ENCODE peak calls at places on chromosomes 6 and 20, in six cellular contexts. One of them, this sample, is unnamed.

GRCh38 chr6:46949662-46950280 is 28.0 kb upstream of the ADGRF5 start:
- DNase-seq in choroid plexus epithelial cell: no peak
- DNase-seq in testis: peak
- DNase-seq in heart left ventricle: peak
- DNase-seq in spleen: no peak
- DNase-seq in left lung: peak
- DNase-seq in this sample: no peak

GRCh38 chr6:35497571-35498406 is 910 bp upstream of the TEAD3 start:
- DNase-seq in testis: peak
- DNase-seq in choroid plexus epithelial cell: peak
- DNase-seq in heart left ventricle: peak
- DNase-seq in spleen: peak
- DNase-seq in left lung: peak
- DNase-seq in this sample: peak

GRCh38 chr6:692356-692851 is 535 bp downstream of the EXOC2 start:
- DNase-seq in choroid plexus epithelial cell: peak
- DNase-seq in heart left ventricle: peak
- DNase-seq in testis: peak
- DNase-seq in spleen: peak
- DNase-seq in left lung: peak
- DNase-seq in this sample: peak

GRCh38 chr6:156423075-156423474 is 354.1 kb upstream of the ARID1B start:
- DNase-seq in choroid plexus epithelial cell: peak
- DNase-seq in testis: no peak
- DNase-seq in spleen: no peak
- DNase-seq in left lung: no peak
- DNase-seq in heart left ventricle: no peak
- DNase-seq in this sample: no peak

GRCh38 chr6:154408906-154409500 is 52.4 kb upstream of the IPCEF1 start:
- DNase-seq in choroid plexus epithelial cell: peak
- DNase-seq in testis: no peak
- DNase-seq in heart left ventricle: no peak
- DNase-seq in spleen: no peak
- DNase-seq in left lung: no peak
- DNase-seq in this sample: no peak

GRCh38 chr20:62938105-62938888 is at the start of gene GID8:
- DNase-seq in heart left ventricle: peak
- DNase-seq in left lung: no peak
- DNase-seq in spleen: peak
- DNase-seq in choroid plexus epithelial cell: peak
- DNase-seq in testis: peak
- DNase-seq in this sample: peak

GRCh38 chr6:81767163-81768000 is 14.9 kb upstream of the TENT5A start:
- DNase-seq in choroid plexus epithelial cell: peak
- DNase-seq in heart left ventricle: no peak
- DNase-seq in left lung: no peak
- DNase-seq in spleen: no peak
- DNase-seq in testis: no peak
- DNase-seq in this sample: no peak

GRCh38 chr6:17705428-17705777 is 1.3 kb downstream of the NUP153 start:
- DNase-seq in choroid plexus epithelial cell: peak
- DNase-seq in heart left ventricle: peak
- DNase-seq in testis: no peak
- DNase-seq in spleen: no peak
- DNase-seq in left lung: peak
- DNase-seq in this sample: no peak

GRCh38 chr20:63051911-63052310 is 45.1 kb upstream of the BHLHE23 start:
- DNase-seq in left lung: no peak
- DNase-seq in choroid plexus epithelial cell: no peak
- DNase-seq in heart left ventricle: no peak
- DNase-seq in testis: no peak
- DNase-seq in spleen: peak
- DNase-seq in this sample: no peak

GRCh38 chr6:42404494-42404893 is 47.2 kb downstream of the TRERF1 start:
- DNase-seq in spleen: no peak
- DNase-seq in choroid plexus epithelial cell: peak
- DNase-seq in left lung: no peak
- DNase-seq in testis: no peak
- DNase-seq in heart left ventricle: peak
- DNase-seq in this sample: no peak

GRCh38 chr20:19816386-19816785 is 58.3 kb downstream of the RIN2 start:
- DNase-seq in spleen: no peak
- DNase-seq in choroid plexus epithelial cell: peak
- DNase-seq in heart left ventricle: no peak
- DNase-seq in left lung: no peak
- DNase-seq in testis: no peak
- DNase-seq in this sample: no peak

GRCh38 chr6:105839266-105839665 is 246.9 kb upstream of the PRDM1 start:
- DNase-seq in spleen: no peak
- DNase-seq in testis: no peak
- DNase-seq in left lung: no peak
- DNase-seq in choroid plexus epithelial cell: no peak
- DNase-seq in heart left ventricle: no peak
- DNase-seq in this sample: no peak

GRCh38 chr6:145733770-145734169 is 1.6 kb downstream of the EPM2A start:
- DNase-seq in spleen: no peak
- DNase-seq in left lung: no peak
- DNase-seq in heart left ventricle: no peak
- DNase-seq in choroid plexus epithelial cell: no peak
- DNase-seq in testis: no peak
- DNase-seq in this sample: no peak

GRCh38 chr6:139736507-139736906 is 362.1 kb upstream of the CITED2 start:
- DNase-seq in heart left ventricle: no peak
- DNase-seq in left lung: no peak
- DNase-seq in testis: no peak
- DNase-seq in choroid plexus epithelial cell: no peak
- DNase-seq in spleen: no peak
- DNase-seq in this sample: no peak

GRCh38 chr20:35478804-35479472 is 23.5 kb downstream of the CEP250 start:
- DNase-seq in heart left ventricle: no peak
- DNase-seq in choroid plexus epithelial cell: peak
- DNase-seq in spleen: peak
- DNase-seq in testis: no peak
- DNase-seq in left lung: no peak
- DNase-seq in this sample: no peak

GRCh38 chr6:20608371-20608770 is 74.1 kb downstream of the CDKAL1 start:
- DNase-seq in spleen: no peak
- DNase-seq in choroid plexus epithelial cell: no peak
- DNase-seq in testis: no peak
- DNase-seq in left lung: no peak
- DNase-seq in heart left ventricle: no peak
- DNase-seq in this sample: no peak

GRCh38 chr20:36359668-36360406 is 53.7 kb downstream of the DLGAP4 start:
- DNase-seq in testis: no peak
- DNase-seq in heart left ventricle: no peak
- DNase-seq in spleen: no peak
- DNase-seq in left lung: no peak
- DNase-seq in choroid plexus epithelial cell: no peak
- DNase-seq in this sample: no peak

GRCh38 chr20:50277064-50277415 is 86.4 kb downstream of the CEBPB start:
- DNase-seq in spleen: peak
- DNase-seq in testis: no peak
- DNase-seq in heart left ventricle: no peak
- DNase-seq in left lung: no peak
- DNase-seq in choroid plexus epithelial cell: no peak
- DNase-seq in this sample: no peak

DNA sequence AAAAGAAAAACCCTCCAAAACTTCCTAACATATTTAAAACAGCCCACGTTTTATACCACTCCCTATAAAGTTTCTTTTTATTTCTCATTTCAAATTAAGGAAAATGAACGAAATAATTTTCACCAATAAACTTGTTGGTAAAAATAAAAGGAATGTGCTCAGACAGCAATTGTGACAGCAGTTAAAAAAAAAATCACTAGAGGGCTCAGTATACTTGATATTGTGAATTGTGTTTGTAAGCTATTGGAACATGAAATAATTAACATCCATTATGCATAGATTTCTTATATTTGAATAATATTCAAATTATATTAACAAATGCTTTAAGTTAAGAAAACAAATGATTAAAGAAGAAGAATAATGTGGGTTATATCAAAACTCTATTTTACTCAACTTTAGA is 105.5 kb downstream of the ASCC3 start:
- DNase-seq in heart left ventricle: no peak
- DNase-seq in left lung: no peak
- DNase-seq in spleen: no peak
- DNase-seq in choroid plexus epithelial cell: peak
- DNase-seq in testis: no peak
- DNase-seq in this sample: no peak
- TF ChIP-seq CTCF in heart left ventricle: peak
- TF ChIP-seq CTCF in left lung: no peak
- TF ChIP-seq CTCF in spleen: no peak
- TF ChIP-seq CTCF in choroid plexus epithelial cell: no peak
- TF ChIP-seq CTCF in testis: no peak
- TF ChIP-seq CTCF in this sample: no peak

GRCh38 chr6:118277631-118278030 is 270.5 kb upstream of the PLN start:
- DNase-seq in spleen: no peak
- DNase-seq in testis: no peak
- DNase-seq in choroid plexus epithelial cell: no peak
- DNase-seq in heart left ventricle: no peak
- DNase-seq in left lung: no peak
- DNase-seq in this sample: no peak

GRCh38 chr6:118284736-118285360 is 263.2 kb upstream of the PLN start:
- DNase-seq in left lung: no peak
- DNase-seq in spleen: no peak
- DNase-seq in choroid plexus epithelial cell: peak
- DNase-seq in heart left ventricle: peak
- DNase-seq in testis: no peak
- DNase-seq in this sample: no peak

GRCh38 chr6:118280210-118280609 is 267.9 kb upstream of the PLN start:
- DNase-seq in choroid plexus epithelial cell: peak
- DNase-seq in heart left ventricle: no peak
- DNase-seq in testis: no peak
- DNase-seq in spleen: no peak
- DNase-seq in left lung: no peak
- DNase-seq in this sample: no peak

GRCh38 chr6:118283759-118284158 is 264.3 kb upstream of the PLN start:
- DNase-seq in choroid plexus epithelial cell: peak
- DNase-seq in heart left ventricle: peak
- DNase-seq in left lung: no peak
- DNase-seq in spleen: no peak
- DNase-seq in testis: peak
- DNase-seq in this sample: no peak

DNA sequence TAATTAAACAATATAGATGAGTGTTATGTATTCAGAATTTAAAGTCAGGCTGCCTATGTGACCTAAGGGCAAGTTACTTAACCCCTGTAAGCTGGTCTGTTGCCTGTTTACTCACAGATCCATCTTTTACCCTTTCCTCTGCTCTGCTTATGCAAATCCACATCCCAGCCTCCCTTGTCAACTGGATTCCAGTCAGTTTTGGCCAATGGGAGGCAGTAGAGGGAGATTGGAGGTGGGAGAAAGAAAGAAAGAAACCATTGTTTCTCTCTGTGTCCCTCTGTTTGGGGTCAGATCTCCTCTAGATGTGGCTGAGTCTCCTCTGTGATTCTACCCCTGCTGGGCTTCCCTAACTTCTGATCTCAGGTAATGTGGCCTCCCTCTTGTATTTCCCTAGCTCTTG is 266.8 kb upstream of the PLN start:
- DNase-seq in choroid plexus epithelial cell: no peak
- DNase-seq in spleen: no peak
- DNase-seq in testis: no peak
- DNase-seq in left lung: no peak
- DNase-seq in heart left ventricle: no peak
- DNase-seq in this sample: no peak
- TF ChIP-seq CTCF in choroid plexus epithelial cell: peak
- TF ChIP-seq CTCF in spleen: no peak
- TF ChIP-seq CTCF in testis: no peak
- TF ChIP-seq CTCF in left lung: no peak
- TF ChIP-seq CTCF in heart left ventricle: no peak
- TF ChIP-seq CTCF in this sample: no peak

DNA sequence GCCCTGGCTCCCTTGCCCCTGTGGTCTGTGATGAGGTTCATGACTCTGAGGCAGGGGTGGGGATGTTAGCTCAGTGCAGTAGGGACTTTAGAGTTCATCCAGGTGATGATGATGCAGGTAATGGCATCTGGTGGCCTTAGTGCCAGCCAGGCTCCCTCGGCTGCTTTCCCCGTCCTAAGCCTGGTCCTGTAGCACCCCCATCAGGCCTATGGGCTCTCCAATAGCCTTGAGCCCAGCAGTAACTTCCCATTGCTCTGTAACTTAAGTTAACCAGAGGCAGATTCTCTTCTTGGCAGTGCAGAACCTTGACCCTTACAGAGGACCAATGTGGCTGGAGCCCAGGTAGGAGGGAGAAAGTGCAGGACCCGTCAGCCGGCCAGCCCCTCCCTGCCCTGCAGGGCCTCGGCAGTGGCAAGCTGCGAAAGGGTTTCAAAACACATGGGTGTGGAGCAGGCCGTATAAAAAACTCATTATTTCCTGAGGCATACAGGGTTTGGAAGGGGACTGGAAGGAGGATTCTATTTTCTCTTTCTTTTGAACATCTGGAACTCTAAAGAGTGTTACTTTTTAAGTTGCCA is 406.9 kb downstream of the CDH26 start:
- DNase-seq in choroid plexus epithelial cell: no peak
- DNase-seq in left lung: no peak
- DNase-seq in spleen: no peak
- DNase-seq in heart left ventricle: no peak
- DNase-seq in testis: peak
- DNase-seq in this sample: no peak
- TF ChIP-seq CTCF in choroid plexus epithelial cell: no peak
- TF ChIP-seq CTCF in left lung: no peak
- TF ChIP-seq CTCF in spleen: peak
- TF ChIP-seq CTCF in heart left ventricle: no peak
- TF ChIP-seq CTCF in testis: no peak
- TF ChIP-seq CTCF in this sample: no peak

DNA sequence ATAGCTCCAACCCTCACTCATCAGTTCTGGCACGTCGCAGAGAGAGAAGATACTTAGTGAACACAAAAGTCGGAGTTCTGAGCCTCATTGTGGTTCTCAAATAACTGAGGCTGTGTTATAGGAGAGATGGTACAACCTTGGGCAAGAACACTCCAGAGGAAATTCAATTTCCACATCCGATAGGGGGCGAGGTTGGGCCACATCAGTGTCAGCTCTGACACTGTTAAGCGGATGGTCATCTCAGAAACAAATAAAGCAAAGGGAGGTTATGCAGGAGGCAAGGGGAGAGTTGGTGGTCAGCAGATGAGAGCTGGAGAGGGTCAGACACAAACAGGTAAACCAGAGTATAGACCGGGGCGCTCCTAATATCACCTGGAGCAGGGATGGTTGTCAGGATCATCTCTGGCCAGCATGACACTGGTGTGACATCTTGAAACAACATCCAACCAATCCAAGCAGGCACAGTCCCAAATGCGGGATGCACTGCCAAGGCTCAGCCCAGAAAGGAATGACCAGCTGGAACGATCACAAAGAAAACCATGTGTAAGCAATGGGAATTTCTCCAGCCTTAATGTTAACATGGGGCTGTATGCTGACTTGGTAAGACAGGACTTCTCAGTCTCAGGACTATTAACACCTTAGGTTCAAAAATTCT is 331.8 kb downstream of the HACE1 start:
- DNase-seq in heart left ventricle: no peak
- DNase-seq in choroid plexus epithelial cell: peak
- DNase-seq in left lung: no peak
- DNase-seq in spleen: no peak
- DNase-seq in testis: peak
- DNase-seq in this sample: no peak
- TF ChIP-seq CTCF in heart left ventricle: peak
- TF ChIP-seq CTCF in choroid plexus epithelial cell: peak
- TF ChIP-seq CTCF in left lung: no peak
- TF ChIP-seq CTCF in spleen: peak
- TF ChIP-seq CTCF in testis: no peak
- TF ChIP-seq CTCF in this sample: no peak